ENCODE peak calls at places on chromosomes 4 and X, in four cellular contexts. J, W, Y and V are unnamed samples.

GRCh38 chrX:132480581-132481203 is 8.1 kb downstream of the MBNL3 start:
- DNase-seq in W (no peak), Y (peak; percentile 67), J (peak; percentile 49), V (peak; percentile 44)

GRCh38 chrX:40169193-40170086 is 71.7 kb upstream of the BCOR start:
- DNase-seq in W (peak; percentile 62), J (peak; percentile 84), Y (peak; percentile 90), V (no peak)

GRCh38 chrX:10090319-10090718 is 66.5 kb upstream of the CLCN4 start:
- DNase-seq in J (peak; percentile 42), Y (no peak), W (no peak), V (peak; percentile 70)

GRCh38 chr4:177005801-177006230 is 213.1 kb upstream of the VEGFC start:
- DNase-seq in J (peak; percentile 72), W (no peak), Y (no peak), V (peak; percentile 78)

GRCh38 chr4:174631901-174632758 is 109.8 kb upstream of the HPGD start:
- DNase-seq in Y (no peak), W (no peak), J (peak; percentile 72), V (peak; percentile 71)

GRCh38 chr4:54099287-54099958 is 540 bp upstream of the GSX2 start:
- DNase-seq in W (no peak), J (no peak), Y (no peak), V (no peak)

GRCh38 chr4:39429476-39430310 is 23.0 kb downstream of the KLB start:
- DNase-seq in J (no peak), Y (no peak), W (no peak), V (no peak)

GRCh38 chr4:140018931-140019618 is 134.9 kb downstream of the MAML3 start:
- DNase-seq in Y (no peak), J (no peak), W (no peak), V (no peak)

GRCh38 chr4:152970102-152970820 is 34.1 kb downstream of the FHDC1 start:
- DNase-seq in Y (no peak), W (no peak), J (no peak), V (peak; percentile 77)

GRCh38 chr4:136818811-136819210 is 713.5 kb downstream of the PCDH18 start:
- DNase-seq in W (no peak), J (peak; percentile 52), Y (no peak), V (no peak)

GRCh38 chr4:178205826-178206225 is 763.6 kb upstream of the AGA start:
- DNase-seq in Y (no peak), J (no peak), W (no peak), V (peak; percentile 47)

GRCh38 chrX:17839269-17839668 is 21.8 kb downstream of the RAI2 start:
- DNase-seq in W (no peak), J (no peak), Y (no peak), V (no peak)

GRCh38 chr4:51836531-51836930 is 6.4 kb upstream of the DCUN1D4 start:
- DNase-seq in W (no peak), J (peak; percentile 67), Y (no peak), V (no peak)

GRCh38 chr4:48831532-48832015 is 686 bp downstream of the OCIAD1 start:
- DNase-seq in J (peak; percentile 21), W (no peak), Y (no peak), V (no peak)

GRCh38 chrX:38999967-39000745 is 198.9 kb downstream of the MID1IP1 start:
- DNase-seq in W (no peak), J (no peak), Y (no peak), V (no peak)

GRCh38 chrX:64805683-64806082 is 170.6 kb downstream of the ZC4H2 start:
- DNase-seq in W (no peak), Y (no peak), J (no peak), V (no peak)

GRCh38 chr4:176268963-176269362 is at the start of gene ASB5:
- DNase-seq in J (no peak), W (no peak), Y (no peak), V (no peak)

GRCh38 chrX:24999501-24999900 is 16.3 kb downstream of the ARX start:
- DNase-seq in W (no peak), Y (no peak), J (no peak), V (no peak)

GRCh38 chr4:160980091-160980490 is 1183.7 kb downstream of the FSTL5 start:
- DNase-seq in Y (no peak), W (no peak), J (no peak), V (no peak)

GRCh38 chr4:35772291-35772690 is 472.0 kb downstream of the ARAP2 start:
- DNase-seq in Y (no peak), W (no peak), J (peak; percentile 3), V (peak; percentile 57)

GRCh38 chr4:87982446-87982845 is 6.9 kb downstream of the SPP1 start:
- DNase-seq in J (peak; percentile 26), Y (no peak), W (no peak), V (no peak)

GRCh38 chr4:117783716-117784115 is 250.6 kb upstream of the NDST3 start:
- DNase-seq in W (no peak), J (no peak), Y (no peak), V (peak; percentile 48)

GRCh38 chr4:5238106-5238505 is 186.8 kb downstream of the STK32B start:
- DNase-seq in J (no peak), Y (no peak), W (no peak), V (no peak)

GRCh38 chr4:65893311-65893710 is 223.0 kb upstream of the EPHA5 start:
- DNase-seq in W (no peak), Y (no peak), J (peak; percentile 4), V (no peak)

GRCh38 chr4:3317656-3318211 is 24.9 kb downstream of the RGS12 start:
- DNase-seq in Y (no peak), W (no peak), J (no peak), V (no peak)

GRCh38 chr4:41178372-41179085 is 35.8 kb downstream of the APBB2 start:
- DNase-seq in J (peak; percentile 94), Y (no peak), W (no peak), V (peak; percentile 84)

GRCh38 chrX:71949363-71949762 is 38.7 kb downstream of the NHSL2 start:
- DNase-seq in J (no peak), Y (no peak), W (no peak), V (no peak)

GRCh38 chrX:46551494-46552128 is 6.4 kb upstream of the ZNF674 start:
- DNase-seq in J (peak; percentile 82), Y (no peak), W (no peak), V (no peak)

GRCh38 chr4:72110886-72111285 is 79.1 kb downstream of the NPFFR2 start:
- DNase-seq in W (no peak), Y (no peak), J (no peak), V (no peak)

GRCh38 chrX:103148075-103148474 is 55.1 kb upstream of the NXF3 start:
- DNase-seq in W (no peak), J (no peak), Y (no peak), V (no peak)

GRCh38 chr4:56628592-56628991 is 52.5 kb downstream of the HOPX start:
- DNase-seq in Y (no peak), J (no peak), W (no peak), V (no peak)

GRCh38 chrX:40117715-40118285 is 20.0 kb upstream of the BCOR start:
- DNase-seq in J (no peak), Y (no peak), W (no peak), V (no peak)

GRCh38 chr4:71752383-71753042 is 31.4 kb downstream of the GC start:
- DNase-seq in Y (no peak), W (no peak), J (no peak), V (no peak)

GRCh38 chr4:186024637-186025320 is 44.2 kb upstream of the TLR3 start:
- DNase-seq in Y (no peak), W (no peak), J (no peak), V (no peak)

GRCh38 chr4:145887241-145887964 is 51.2 kb downstream of the ZNF827 start:
- DNase-seq in Y (no peak), J (peak; percentile 81), W (no peak), V (no peak)

GRCh38 chr4:154590329-154591006 is at the start of gene FGA:
- DNase-seq in J (no peak), W (no peak), Y (no peak), V (no peak)
- TF ChIP-seq CTCF in J (no peak), W (no peak), Y (no peak), V (no peak)

GRCh38 chrX:373641-374471 is 12.9 kb downstream of the PPP2R3B start:
- DNase-seq in W (peak; percentile 35), J (peak; percentile 31), Y (no peak), V (no peak)
- TF ChIP-seq CTCF in W (no peak), J (no peak), Y (no peak), V (no peak)

GRCh38 chrX:118637997-118638396 is 89.4 kb upstream of the IL13RA1 start:
- DNase-seq in W (no peak), J (peak; percentile 26), Y (no peak), V (peak; percentile 30)
- TF ChIP-seq CTCF in W (peak; percentile 38), J (peak; percentile 36), Y (no peak), V (no peak)

GRCh38 chrX:141638601-141639000 is 49.1 kb downstream of the SPANXA2 start:
- DNase-seq in Y (no peak), J (no peak), W (no peak), V (no peak)
- TF ChIP-seq CTCF in Y (no peak), J (no peak), W (no peak), V (no peak)

GRCh38 chr4:124290678-124291077 is 421.9 kb downstream of the ANKRD50 start:
- DNase-seq in Y (no peak), J (no peak), W (no peak), V (peak; percentile 29)

GRCh38 chr4:124288706-124289486 is 423.6 kb downstream of the ANKRD50 start:
- DNase-seq in J (peak; percentile 72), Y (no peak), W (no peak), V (no peak)
- TF ChIP-seq CTCF in J (no peak), Y (no peak), W (no peak), V (no peak)

GRCh38 chrX:51494409-51494808 is 2.0 kb downstream of the NUDT11 start:
- DNase-seq in J (no peak), Y (no peak), W (no peak), V (no peak)
- TF ChIP-seq CTCF in J (peak; percentile 33), Y (no peak), W (peak; percentile 47), V (no peak)